ENCODE peak calls at places on chromosomes 6 and 20, in six cellular contexts. K, X, W, F, U and O are unnamed samples.

GRCh38 chr6:32046450-32047083 is 8.4 kb downstream of the CYP21A2 start:
- DNase-seq in F (no peak), U (no peak), X (no peak), W (no peak), K (no peak), O (no peak)

GRCh38 chr6:162765251-162765650 is 37.5 kb downstream of the PACRG start:
- DNase-seq in K (no peak), X (no peak), W (no peak), U (no peak), F (no peak), O (no peak)

GRCh38 chr20:61757678-61758555 is 307.8 kb downstream of the TAF4 start:
- DNase-seq in U (no peak), X (peak), W (no peak), K (no peak), F (no peak), O (peak)

GRCh38 chr6:130694617-130695016 is 132.6 kb upstream of the SMLR1 start:
- DNase-seq in K (no peak), X (no peak), U (no peak), W (no peak), F (no peak), O (no peak)

GRCh38 chr6:44071670-44072451 is 55.4 kb downstream of the MRPL14 start:
- DNase-seq in W (no peak), F (no peak), X (peak), U (no peak), K (no peak), O (no peak)

GRCh38 chr20:63842258-63842657 is 11.2 kb upstream of the ZBTB46 start:
- DNase-seq in F (no peak), U (no peak), W (no peak), K (no peak), X (no peak), O (no peak)

GRCh38 chr20:20564279-20564678 is 148.2 kb downstream of the RALGAPA2 start:
- DNase-seq in K (no peak), W (no peak), F (no peak), X (no peak), U (no peak), O (no peak)

GRCh38 chr6:167336818-167337217 is 11.9 kb downstream of the TTLL2 start:
- DNase-seq in W (no peak), K (no peak), F (no peak), X (no peak), U (no peak), O (no peak)

GRCh38 chr20:54726687-54727086 is 251.3 kb downstream of the DOK5 start:
- DNase-seq in W (no peak), U (no peak), K (no peak), X (no peak), F (no peak), O (no peak)

GRCh38 chr6:29763491-29764289 is 40.5 kb downstream of the HLA-F start:
- DNase-seq in F (no peak), U (no peak), X (peak), W (no peak), K (no peak), O (no peak)

GRCh38 chr20:34427784-34428183 is 64.7 kb downstream of the ITCH start:
- DNase-seq in F (no peak), W (no peak), X (no peak), U (no peak), K (no peak), O (no peak)

GRCh38 chr6:13395272-13396237 is 67.2 kb upstream of the TBC1D7 start:
- DNase-seq in F (peak), W (no peak), U (no peak), K (no peak), X (peak), O (peak)

GRCh38 chr6:11586574-11586973 is 49.0 kb downstream of the TMEM170B start:
- DNase-seq in W (no peak), K (no peak), X (peak), F (no peak), U (no peak), O (no peak)

GRCh38 chr6:50714487-50715379 is 1.4 kb downstream of the TFAP2D start:
- DNase-seq in U (no peak), W (no peak), X (no peak), K (no peak), F (no peak), O (no peak)